ENCODE peak calls at places on chromosomes 13 and 19, in eight cellular contexts. F is iPS DF 6.9, D is gastrocnemius medialis, N is psoas muscle, H is heart left ventricle, I is ascending aorta, W is aorta, P is stomach. U is an unnamed sample.

GRCh38 chr19:40962460-40962961 is 28.6 kb upstream of the CYP2B6 start:
- DNase-seq in P (no peak), N (no peak), I (no peak), W (no peak), H (no peak), F (no peak), D (no peak), U (no peak)

GRCh38 chr19:2524840-2525723 is 49.2 kb downstream of the GADD45B start:
- DNase-seq in P (peak; percentile 40), I (peak; percentile 86), D (no peak), H (peak; percentile 68), W (peak; percentile 87), F (no peak), N (peak; percentile 81), U (no peak)

GRCh38 chr13:100247937-100248336 is 159.0 kb downstream of the PCCA start:
- DNase-seq in H (no peak), N (no peak), D (no peak), F (no peak), I (no peak), P (no peak), W (no peak), U (no peak)

GRCh38 chr13:73902847-73903246 is 231.4 kb downstream of the KLF12 start:
- DNase-seq in P (no peak), H (no peak), I (no peak), N (no peak), F (no peak), W (no peak), D (no peak), U (no peak)

GRCh38 chr13:33728271-33729037 is 89.5 kb upstream of the RFC3 start:
- DNase-seq in P (no peak), F (no peak), D (no peak), I (peak; percentile 63), N (peak; percentile 55), H (no peak), W (no peak), U (no peak)

GRCh38 chr19:40907968-40908735 is 26.1 kb upstream of the CYP2A7 start:
- DNase-seq in N (peak; percentile 54), F (no peak), H (no peak), P (no peak), D (no peak), I (no peak), W (peak; percentile 59), U (peak; percentile 55)

GRCh38 chr13:43905435-43906031 is 25.8 kb downstream of the LACC1 start:
- DNase-seq in W (no peak), H (no peak), P (no peak), F (peak; percentile 27), N (no peak), I (no peak), D (no peak), U (peak; percentile 51)

GRCh38 chr19:41545547-41545946 is 30.4 kb upstream of the CEACAM21 start:
- DNase-seq in H (no peak), I (no peak), P (no peak), N (no peak), F (no peak), D (no peak), W (no peak), U (no peak)

GRCh38 chr19:49894879-49895565 is 1.7 kb downstream of the IL4I1 start:
- DNase-seq in W (no peak), F (no peak), D (no peak), N (no peak), I (no peak), H (peak; percentile 54), P (no peak), U (peak; percentile 26)

DNA sequence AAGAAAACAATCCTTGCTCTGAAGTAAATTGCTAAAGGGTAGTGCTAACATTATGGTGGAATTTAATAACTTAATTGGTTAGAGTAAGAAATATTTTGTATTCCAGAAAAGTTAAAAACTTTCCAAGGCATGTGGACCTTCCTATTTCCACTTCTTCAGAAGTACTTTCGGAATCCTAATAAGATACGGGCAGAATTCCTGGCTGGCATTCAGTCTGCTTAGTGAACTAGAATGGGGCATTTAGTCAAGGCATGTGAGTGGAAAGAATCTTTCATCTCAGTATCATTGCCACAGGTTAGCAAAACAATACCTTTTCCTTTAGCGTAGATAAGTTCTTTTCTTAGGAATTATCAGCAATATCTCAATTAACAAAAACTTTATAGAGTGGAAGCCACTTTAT is 85.1 kb downstream of the TNFRSF19 start:
- DNase-seq in N (no peak), D (no peak), F (no peak), I (no peak), H (no peak), W (no peak), P (no peak), U (no peak)
- H3K9me3 ChIP-seq in N (no peaks in the 10 kb centered on the region), D (no peaks in the 10 kb centered on the region), F (no peaks in the 10 kb centered on the region), I (no peaks in the 10 kb centered on the region), H (no peaks in the 10 kb centered on the region), W (no peaks in the 10 kb centered on the region), P (no peaks in the 10 kb centered on the region), U (no peaks in the 10 kb centered on the region)

DNA sequence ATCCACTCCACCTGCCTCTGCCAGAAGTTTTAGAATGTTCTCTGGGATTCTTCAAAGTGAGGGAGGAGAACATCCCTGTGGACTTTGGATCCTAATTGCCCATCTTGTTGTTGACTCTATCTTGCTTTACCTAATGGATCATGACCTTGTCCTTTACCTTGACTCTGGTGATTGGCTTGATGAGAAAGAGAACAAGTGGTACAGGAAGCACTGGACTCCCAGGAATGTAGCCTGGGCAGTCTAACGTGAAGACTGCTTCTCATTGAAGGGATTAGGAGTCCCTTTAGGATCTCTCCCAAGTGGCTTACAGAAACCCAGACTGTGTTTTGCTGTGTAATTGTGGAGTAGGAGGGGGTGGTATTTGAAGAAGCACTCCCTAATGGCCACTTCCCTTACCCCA is 63.9 kb downstream of the SLC10A2 start:
- DNase-seq in I (no peak), D (no peak), P (no peak), N (no peak), H (no peak), F (no peak), W (no peak), U (no peak)
- H3K4me3 ChIP-seq in I (no peak overlapping the region), D (no peak overlapping the region), P (no peak overlapping the region), N (no peak overlapping the region), H (no peak overlapping the region), F (no peak overlapping the region), W (no peak overlapping the region), U (no peak overlapping the region)

DNA sequence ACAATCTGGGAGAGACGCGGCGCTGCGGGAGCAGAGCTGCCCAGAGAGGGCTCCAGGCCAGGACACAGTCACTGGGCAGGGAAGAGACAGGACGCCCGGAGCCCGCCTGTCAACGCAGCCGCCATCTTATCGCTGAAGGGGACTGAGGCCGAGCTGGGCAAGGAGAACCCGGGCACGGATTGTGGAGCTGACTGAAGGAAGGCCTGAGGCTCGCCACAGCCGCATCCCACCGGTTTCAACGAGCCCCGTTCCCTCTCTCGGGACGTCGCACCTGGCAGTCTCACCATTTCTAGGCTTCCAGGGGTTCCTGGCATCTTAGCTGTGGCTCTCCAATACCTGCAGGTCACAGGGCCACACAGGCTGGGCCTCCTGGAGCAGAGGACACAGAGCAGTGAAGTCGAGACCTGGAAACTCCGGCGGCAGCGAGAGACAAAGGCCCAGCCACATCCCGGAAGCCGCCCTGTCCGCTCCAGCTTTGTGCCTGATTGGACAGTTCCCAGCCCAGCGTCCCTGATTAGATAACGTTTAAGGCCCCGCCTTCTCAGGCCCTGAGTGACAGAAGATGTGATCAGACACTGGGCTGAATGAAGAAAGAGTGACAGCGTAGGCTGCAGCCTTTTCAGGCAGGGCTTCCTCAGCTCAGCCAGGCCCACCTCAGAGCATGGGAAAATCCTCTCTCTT is at the start of gene ZNF91:
- DNase-seq in W (peak; percentile 97), N (peak; percentile 96), F (peak; percentile 93), D (peak; percentile 98), I (peak; percentile 98), P (peak; percentile 96), H (peak; percentile 95), U (peak; percentile 95)
- H3K27ac ChIP-seq in W (peak within 1 kb of the TSS; percentile 51), N (peak within 1 kb of the TSS; percentile 94), F (no peak within 1 kb of the TSS), D (peak within 1 kb of the TSS; percentile 92), I (peak within 1 kb of the TSS; percentile 96), P (peak within 1 kb of the TSS; percentile 97), H (peak within 1 kb of the TSS; percentile 96), U (peak within 1 kb of the TSS; percentile 99)

GRCh38 chr13:24287748-24288287 is 21.6 kb upstream of the C1QTNF9 start:
- DNase-seq in D (no peak), H (no peak), W (no peak), N (no peak), I (no peak), P (no peak), F (no peak), U (no peak)
- H3K9me3 ChIP-seq in D (no peaks in the 10 kb centered on the region), H (no peaks in the 10 kb centered on the region), W (no peaks in the 10 kb centered on the region), N (no peaks in the 10 kb centered on the region), I (no peaks in the 10 kb centered on the region), P (no peaks in the 10 kb centered on the region), F (no peaks in the 10 kb centered on the region), U (no peaks in the 10 kb centered on the region)

DNA sequence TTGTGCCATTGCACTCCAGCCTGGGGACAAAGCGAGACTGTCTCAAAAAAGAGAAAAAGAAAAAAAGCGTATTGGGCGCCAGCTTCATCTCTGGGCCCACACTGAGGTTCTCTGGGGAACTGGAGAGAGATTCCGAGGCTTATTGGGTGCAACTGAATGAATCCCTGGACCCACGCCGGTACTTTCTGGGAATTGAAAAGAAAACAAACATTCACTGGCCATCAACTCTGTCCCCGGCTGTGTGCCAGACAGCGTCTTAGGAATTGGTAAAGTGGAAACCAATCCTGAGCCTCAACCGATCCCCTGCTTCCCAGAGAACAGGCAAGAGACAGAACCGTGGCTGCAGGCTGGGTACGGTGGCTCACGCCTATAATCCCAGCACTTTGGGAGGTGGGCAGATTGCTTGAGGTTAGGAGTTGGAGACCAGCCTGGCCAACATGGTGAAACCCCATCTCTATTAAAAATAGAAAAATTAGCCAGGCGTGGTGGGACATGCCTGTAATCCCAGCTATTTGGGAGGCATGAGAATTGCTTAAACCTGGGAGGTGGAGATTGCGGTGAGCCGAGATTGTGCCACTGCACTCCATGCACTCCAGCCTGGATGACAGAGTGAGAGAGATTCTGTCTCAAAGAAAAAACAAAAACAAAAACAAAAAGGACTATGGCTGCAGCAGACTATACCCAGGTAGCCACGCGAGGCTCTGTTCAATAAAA is 8.6 kb downstream of the ANO8 start:
- DNase-seq in I (peak; percentile 83), P (peak; percentile 40), W (peak; percentile 85), H (no peak), N (no peak), D (no peak), F (no peak), U (no peak)
- H3K4me3 ChIP-seq in I (no peak overlapping the region), P (no peak overlapping the region), W (no peak overlapping the region), H (no peak overlapping the region), N (no peak overlapping the region), D (no peak overlapping the region), F (no peak overlapping the region), U (no peak overlapping the region)

U was measured in CD4-positive, alpha-beta memory T cell.